ENCODE peak calls at places on chromosomes 1 and 21, in nine cellular contexts. O is heart left ventricle, K is epithelial cell of proximal tubule, B is fibroblast of lung, X is astrocyte of the spinal cord, G is ascending aorta, E is neural progenitor cell, L is upper lobe of right lung, N is cardiac muscle cell. D is an unnamed sample.

GRCh38 chr21:44503901-44504399 is 36.0 kb downstream of the KRTAP10-1 start:
- DNase-seq in L (no peak), N (no peak), B (no peak), O (peak), G (no peak), K (no peak), E (no peak), X (no peak), D (no peak)

GRCh38 chr1:177172331-177172730 is 1.6 kb downstream of the BRINP2 start:
- DNase-seq in X (no peak), L (no peak), K (no peak), B (no peak), O (no peak), N (no peak), G (no peak), E (no peak), D (no peak)

GRCh38 chr1:225880636-225881035 is 1.5 kb downstream of the TMEM63A start:
- DNase-seq in E (no peak), O (no peak), N (no peak), B (no peak), K (no peak), G (no peak), L (no peak), X (no peak), D (no peak)

GRCh38 chr1:3073520-3074296 is 4.7 kb downstream of the PRDM16 start:
- DNase-seq in K (no peak), X (no peak), E (peak), B (peak), O (no peak), G (no peak), L (no peak), N (no peak), D (no peak)

GRCh38 chr1:39261712-39262221 is 57.3 kb downstream of the MACF1 start:
- DNase-seq in B (peak), E (no peak), N (peak), L (no peak), G (no peak), X (peak), O (no peak), K (no peak), D (peak)

GRCh38 chr1:110462964-110463363 is 12.0 kb downstream of the PROK1 start:
- DNase-seq in X (no peak), K (no peak), B (no peak), N (peak), E (no peak), G (no peak), O (no peak), L (no peak), D (no peak)

GRCh38 chr1:168977618-168978017 is 128.9 kb upstream of the ATP1B1 start:
- DNase-seq in X (no peak), G (no peak), K (no peak), E (no peak), B (no peak), O (no peak), N (no peak), L (no peak), D (no peak)

GRCh38 chr1:78095618-78096416 is 50.1 kb downstream of the GIPC2 start:
- DNase-seq in G (no peak), O (no peak), N (peak), K (no peak), X (peak), L (no peak), B (peak), E (no peak), D (peak)

GRCh38 chr1:110615548-110616130 is 9.5 kb upstream of the KCNA2 start:
- DNase-seq in B (peak), L (peak), K (no peak), E (peak), X (peak), N (peak), G (peak), O (peak), D (peak)

GRCh38 chr21:41958886-41959563 is 5.2 kb upstream of the C2CD2 start:
- DNase-seq in N (no peak), L (no peak), X (no peak), O (no peak), G (peak), E (no peak), B (no peak), K (no peak), D (peak)

GRCh38 chr1:91779603-91780021 is 106.3 kb downstream of the TGFBR3 start:
- DNase-seq in X (no peak), G (no peak), E (no peak), L (no peak), N (no peak), O (no peak), B (no peak), K (peak), D (no peak)

GRCh38 chr1:67713071-67713806 is 28.2 kb downstream of the GADD45A start:
- DNase-seq in G (no peak), O (no peak), L (no peak), E (no peak), N (peak), B (peak), K (no peak), X (peak), D (peak)

GRCh38 chr1:912740-913301 is 10.9 kb upstream of the SAMD11 start:
- DNase-seq in X (no peak), O (peak), E (peak), N (peak), K (peak), B (peak), L (peak), G (peak), D (no peak)

GRCh38 chr21:38468989-38469388 is 29.3 kb downstream of the ERG start:
- DNase-seq in L (no peak), K (no peak), O (no peak), N (no peak), X (no peak), G (no peak), B (no peak), E (no peak), D (no peak)

GRCh38 chr1:213569816-213570150 is 418.0 kb upstream of the PROX1 start:
- DNase-seq in G (no peak), E (no peak), L (no peak), O (no peak), X (no peak), B (no peak), N (no peak), K (no peak), D (no peak)

GRCh38 chr1:113792986-113793385 is 19.3 kb downstream of the RSBN1 start:
- DNase-seq in L (no peak), E (no peak), K (no peak), N (peak), B (peak), G (no peak), O (no peak), X (peak), D (peak)

GRCh38 chr1:66464356-66464755 is 69.6 kb upstream of the SGIP1 start:
- DNase-seq in E (no peak), B (no peak), G (no peak), N (no peak), X (no peak), L (no peak), O (no peak), K (no peak), D (peak)

GRCh38 chr1:56459260-56459659 is 120.1 kb downstream of the PLPP3 start:
- DNase-seq in B (peak), X (no peak), O (no peak), E (no peak), L (no peak), G (no peak), K (no peak), N (no peak), D (no peak)

GRCh38 chr1:93679546-93679945 is 2.1 kb downstream of the BCAR3 start:
- DNase-seq in L (no peak), E (no peak), N (no peak), G (peak), B (peak), O (no peak), K (no peak), X (no peak), D (peak)

GRCh38 chr1:244049969-244050834 is 881 bp upstream of the ZBTB18 start:
- DNase-seq in G (no peak), X (no peak), E (peak), K (no peak), L (no peak), N (no peak), O (no peak), B (no peak), D (peak)

GRCh38 chr1:92778371-92778770 is 6.5 kb downstream of the EVI5 start:
- DNase-seq in X (no peak), L (no peak), O (no peak), G (no peak), E (no peak), K (no peak), N (no peak), B (no peak), D (no peak)

GRCh38 chr21:27076035-27076434 is 109.1 kb upstream of the ADAMTS5 start:
- DNase-seq in L (no peak), N (no peak), B (no peak), O (no peak), E (no peak), K (no peak), X (no peak), G (no peak), D (no peak)

GRCh38 chr1:101588677-101589076 is 351.9 kb downstream of the S1PR1 start:
- DNase-seq in O (no peak), L (no peak), B (peak), K (peak), G (no peak), N (no peak), X (no peak), E (no peak), D (no peak)

GRCh38 chr1:3774503-3775247 is 2.1 kb downstream of the SMIM1 start:
- DNase-seq in L (no peak), E (no peak), O (no peak), B (peak), X (no peak), N (peak), K (no peak), G (no peak), D (no peak)

GRCh38 chr1:1075148-1075935 is 1.2 kb upstream of the RNF223 start:
- DNase-seq in N (no peak), G (peak), X (no peak), E (no peak), L (peak), K (no peak), B (no peak), O (peak), D (no peak)

GRCh38 chr1:209268479-209268878 is 315.0 kb upstream of the CAMK1G start:
- DNase-seq in B (no peak), K (no peak), L (no peak), N (no peak), E (no peak), G (no peak), O (no peak), X (no peak), D (no peak)

GRCh38 chr21:35628331-35628730 is 432.0 kb downstream of the SETD4 start:
- DNase-seq in B (no peak), G (no peak), L (no peak), E (no peak), O (no peak), X (no peak), K (no peak), N (no peak), D (no peak)

GRCh38 chr1:43985984-43986595 is 5.3 kb upstream of the CCDC24 start:
- DNase-seq in K (no peak), X (no peak), E (no peak), G (no peak), O (no peak), B (peak), L (no peak), N (no peak), D (no peak)

GRCh38 chr1:82487778-82488177 is 687.0 kb downstream of the ADGRL2 start:
- DNase-seq in E (no peak), N (no peak), O (no peak), K (no peak), X (no peak), G (no peak), B (no peak), L (no peak), D (no peak)

GRCh38 chr1:20312818-20313217 is 22.1 kb downstream of the VWA5B1 start:
- DNase-seq in K (no peak), B (no peak), E (no peak), G (no peak), N (no peak), O (no peak), X (no peak), L (no peak), D (no peak)

GRCh38 chr21:18373631-18374030 is 30.0 kb downstream of the TMPRSS15 start:
- DNase-seq in N (no peak), G (no peak), B (peak), K (no peak), O (no peak), X (no peak), L (no peak), E (no peak), D (no peak)

GRCh38 chr1:162627662-162628296 is 4.5 kb upstream of the DDR2 start:
- DNase-seq in L (no peak), B (peak), E (peak), N (peak), O (no peak), G (no peak), K (no peak), X (no peak), D (peak)
- TF ChIP-seq CTCF in L (peak), B (peak), E (peak), N (peak), O (peak), G (peak), K (peak), X (peak), D (peak)

GRCh38 chr1:17066530-17067426 is 12.9 kb upstream of the SDHB start:
- DNase-seq in O (no peak), N (no peak), X (no peak), K (no peak), G (no peak), L (no peak), B (no peak), E (no peak), D (no peak)
- TF ChIP-seq CTCF in O (no peak), N (no peak), X (no peak), K (no peak), G (no peak), L (no peak), B (no peak), E (no peak), D (no peak)

GRCh38 chr1:154856049-154856448 is 14.0 kb downstream of the KCNN3 start:
- DNase-seq in N (no peak), K (no peak), X (no peak), E (peak), G (no peak), L (no peak), B (no peak), O (no peak), D (no peak)
- TF ChIP-seq CTCF in N (no peak), K (no peak), X (no peak), E (peak), G (no peak), L (no peak), B (no peak), O (no peak), D (no peak)

DNA sequence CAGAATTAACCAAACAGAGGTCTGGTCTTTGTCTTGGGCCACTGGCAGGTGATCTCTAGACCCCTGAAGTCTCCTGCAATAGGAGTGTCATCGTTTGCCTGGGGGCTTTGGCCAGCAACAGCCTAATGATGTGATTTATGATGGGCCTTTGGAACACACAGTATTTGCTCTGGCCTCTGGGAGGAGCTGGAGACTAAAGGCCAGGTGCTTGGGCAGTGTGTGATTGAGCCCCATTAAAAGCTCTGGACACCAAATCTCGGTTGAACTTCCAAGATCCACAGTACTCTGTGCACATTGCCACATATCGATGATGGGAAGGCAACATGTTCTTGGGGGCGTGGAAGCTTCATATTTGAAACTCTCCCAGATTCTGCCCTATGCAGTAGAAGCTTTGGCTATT is 32.0 kb upstream of the TLR5 start:
- DNase-seq in E (peak), G (no peak), N (peak), B (peak), L (no peak), K (no peak), O (no peak), X (no peak), D (no peak)
- TF ChIP-seq CTCF in E (peak), G (no peak), N (peak), B (no peak), L (no peak), K (peak), O (no peak), X (no peak), D (no peak)

GRCh38 chr1:27574001-27574781 is 29.8 kb downstream of the AHDC1 start:
- DNase-seq in L (no peak), E (no peak), K (no peak), O (no peak), N (no peak), X (no peak), B (no peak), G (no peak), D (no peak)

GRCh38 chr1:27572679-27573426 is 31.1 kb downstream of the AHDC1 start:
- DNase-seq in B (peak), O (no peak), G (peak), E (peak), X (no peak), K (no peak), L (no peak), N (no peak), D (peak)

GRCh38 chr1:27576846-27577245 is 27.1 kb downstream of the AHDC1 start:
- DNase-seq in E (no peak), L (no peak), N (no peak), G (no peak), B (no peak), K (no peak), X (no peak), O (peak), D (no peak)

GRCh38 chr1:27575861-27576331 is 28.0 kb downstream of the AHDC1 start:
- DNase-seq in K (no peak), L (peak), X (no peak), B (peak), O (peak), E (peak), N (peak), G (peak), D (peak)

GRCh38 chr1:27574871-27575831 is 28.8 kb downstream of the AHDC1 start:
- DNase-seq in O (peak), G (peak), X (peak), N (peak), K (no peak), L (peak), E (peak), B (peak), D (peak)
- TF ChIP-seq CTCF in O (peak), G (peak), X (peak), N (peak), K (peak), L (peak), E (peak), B (peak), D (no peak)

DNA sequence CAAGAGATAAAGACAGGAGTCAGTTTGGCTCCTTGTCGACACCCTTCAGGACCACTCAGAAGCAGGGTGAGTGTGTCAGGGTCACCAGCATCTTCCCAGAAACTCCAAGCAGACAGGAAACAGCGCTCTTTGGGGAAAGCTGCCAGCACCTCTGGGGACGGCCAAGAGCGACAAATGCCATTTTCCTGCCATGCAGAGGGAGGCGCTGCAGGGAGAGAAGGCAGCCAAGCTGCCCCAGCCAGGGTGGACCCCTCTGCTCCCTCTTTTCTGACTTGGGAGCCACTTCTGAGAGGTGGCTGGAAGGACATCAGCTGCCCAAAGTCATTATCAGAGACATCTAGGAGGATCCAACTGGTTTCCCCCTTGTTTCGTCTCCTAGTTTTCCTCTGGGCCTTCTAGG is 29.0 kb downstream of the SIM2 start:
- DNase-seq in O (no peak), X (no peak), K (no peak), G (no peak), L (peak), B (no peak), N (no peak), E (peak), D (no peak)
- TF ChIP-seq CTCF in O (no peak), X (no peak), K (no peak), G (no peak), L (no peak), B (no peak), N (peak), E (peak), D (peak)

GRCh38 chr1:212293579-212293978 is 8.4 kb downstream of the PPP2R5A start:
- DNase-seq in G (no peak), X (no peak), N (peak), L (no peak), B (no peak), K (no peak), E (no peak), O (no peak), D (peak)
- TF ChIP-seq CTCF in G (no peak), X (peak), N (peak), L (peak), B (no peak), K (peak), E (peak), O (no peak), D (peak)

DNA sequence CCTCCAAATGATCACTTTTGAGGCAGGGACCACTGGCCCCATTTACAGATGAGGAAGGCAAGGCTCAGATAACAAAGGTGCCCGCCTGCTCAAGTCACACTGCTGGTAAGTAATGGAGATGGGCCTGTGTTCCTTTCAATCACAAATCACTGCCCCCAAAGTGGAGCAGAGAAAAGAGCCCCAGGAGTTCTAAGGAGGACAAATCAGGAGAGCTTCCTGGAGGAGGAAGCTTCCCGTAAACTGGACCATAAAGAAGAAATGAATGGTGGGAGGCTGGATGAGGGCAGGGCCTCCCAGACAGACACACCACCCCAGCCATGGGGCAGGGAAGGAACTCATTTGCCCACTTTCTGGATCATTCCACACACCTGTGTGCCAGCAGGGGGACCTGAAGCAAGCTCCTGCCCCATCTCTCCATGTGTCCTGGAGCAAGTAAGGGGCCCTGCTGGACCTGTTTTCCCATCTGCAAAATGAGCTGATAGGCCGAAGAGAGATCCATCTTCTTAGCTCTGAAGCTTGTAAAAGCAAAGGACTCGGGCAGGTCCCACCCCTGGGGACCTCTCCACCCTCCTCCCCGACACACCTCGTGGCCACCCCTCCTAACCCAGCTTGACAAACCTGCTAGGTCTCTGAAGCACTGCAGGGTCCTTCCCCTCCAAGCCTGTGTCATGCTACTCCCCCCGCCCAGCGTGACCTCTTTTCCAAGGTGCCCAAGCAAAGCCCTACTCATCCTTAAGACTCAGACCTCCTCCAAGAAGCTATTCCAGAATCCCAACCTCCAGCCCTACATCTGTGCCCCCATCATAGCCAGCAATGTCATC is 5.5 kb downstream of the LAPTM5 start:
- DNase-seq in E (no peak), B (no peak), O (no peak), X (no peak), K (no peak), N (no peak), L (no peak), G (no peak), D (no peak)
- TF ChIP-seq CTCF in E (no peak), B (no peak), O (no peak), X (no peak), K (no peak), N (no peak), L (no peak), G (no peak), D (no peak)

D was measured in cardiac fibroblast.